ENCODE peak calls at places on chromosome 15, in eight cellular contexts. S, N, T, M, G, P, H and Y are unnamed samples. For H3K4me1 and H3K27me3, the result is how much of the 10 kb centered on the place peaks cover.

GRCh38 chr15:74788716-74789151 is 6.9 kb downstream of the CSK start:
- DNase-seq in S (no peak), N (no peak), T (peak), M (no peak), G (no peak), P (no peak), H (no peak), Y (peak)

GRCh38 chr15:65033659-65034269 is 4.3 kb upstream of the MTFMT start:
- DNase-seq in S (no peak), N (no peak), T (no peak), M (no peak), G (peak), P (no peak), H (no peak), Y (no peak)

GRCh38 chr15:70088427-70088826 is 9.3 kb downstream of the TLE3 start:
- DNase-seq in S (no peak), N (no peak), T (no peak), M (no peak), G (no peak), P (no peak), H (no peak), Y (no peak)

GRCh38 chr15:74333093-74333492 is 34.4 kb downstream of the CYP11A1 start:
- DNase-seq in S (no peak), N (no peak), T (peak), M (no peak), G (no peak), P (peak), H (no peak), Y (no peak)

GRCh38 chr15:90914240-90915080 is 11.4 kb downstream of the MAN2A2 start:
- DNase-seq in S (no peak), N (no peak), T (peak), M (no peak), G (no peak), P (no peak), H (no peak), Y (no peak)

GRCh38 chr15:61822511-61822910 is 237.7 kb downstream of the VPS13C start:
- DNase-seq in S (no peak), N (no peak), T (no peak), M (no peak), G (no peak), P (no peak), H (no peak), Y (no peak)

GRCh38 chr15:39807791-39808190 is 25.1 kb upstream of the FSIP1 start:
- DNase-seq in S (no peak), N (no peak), T (no peak), M (no peak), G (no peak), P (no peak), H (no peak), Y (no peak)

GRCh38 chr15:65110676-65111292 is 4.2 kb downstream of the UBAP1L start:
- DNase-seq in S (no peak), N (no peak), T (no peak), M (no peak), G (peak), P (no peak), H (no peak), Y (no peak)

GRCh38 chr15:67096536-67097294 is 31.3 kb downstream of the SMAD3 start:
- DNase-seq in S (no peak), N (no peak), T (no peak), M (no peak), G (no peak), P (peak), H (no peak), Y (no peak)

GRCh38 chr15:48541659-48542334 is 103.7 kb downstream of the FBN1 start:
- DNase-seq in S (peak), N (no peak), T (no peak), M (no peak), G (peak), P (no peak), H (no peak), Y (no peak)

GRCh38 chr15:91866971-91867372 is 13.5 kb downstream of the SLCO3A1 start:
- DNase-seq in S (peak), N (no peak), T (no peak), M (peak), G (peak), P (peak), H (no peak), Y (peak)

GRCh38 chr15:39232512-39232911 is 348.4 kb upstream of the THBS1 start:
- DNase-seq in S (no peak), N (no peak), T (no peak), M (no peak), G (peak), P (no peak), H (no peak), Y (no peak)

GRCh38 chr15:69390575-69390974 is 23.6 kb upstream of the KIF23 start:
- DNase-seq in S (no peak), N (no peak), T (no peak), M (no peak), G (no peak), P (no peak), H (no peak), Y (no peak)

GRCh38 chr15:36882487-36883108 is 217.8 kb downstream of the MEIS2 start:
- DNase-seq in S (no peak), N (no peak), T (no peak), M (no peak), G (peak), P (no peak), H (no peak), Y (no peak)

GRCh38 chr15:69881310-69881660 is 216.4 kb downstream of the TLE3 start:
- DNase-seq in S (no peak), N (no peak), T (no peak), M (no peak), G (no peak), P (no peak), H (no peak), Y (no peak)

GRCh38 chr15:35141743-35142356 is 56.8 kb upstream of the NANOGP8 start:
- DNase-seq in S (no peak), N (no peak), T (no peak), M (no peak), G (peak), P (no peak), H (no peak), Y (no peak)

GRCh38 chr15:35674873-35675781 is 129.2 kb upstream of the DPH6 start:
- DNase-seq in S (no peak), N (no peak), T (no peak), M (no peak), G (peak), P (no peak), H (no peak), Y (no peak)

GRCh38 chr15:78085928-78086327 is 6.4 kb upstream of the SH2D7 start:
- DNase-seq in S (no peak), N (no peak), T (no peak), M (no peak), G (peak), P (no peak), H (no peak), Y (no peak)
- H3K4me1 ChIP-seq in S (under half), N (under half), T (under half), M (under half), G (under half), P (under half), H (under half), Y (half or more)

GRCh38 chr15:56733131-56734012 is at the start of gene ZNF280D:
- DNase-seq in S (peak), N (peak), T (peak), M (peak), G (peak), P (peak), H (peak), Y (peak)

GRCh38 chr15:56732135-56732880 is 1.0 kb downstream of the ZNF280D start:
- DNase-seq in S (no peak), N (no peak), T (no peak), M (no peak), G (peak), P (no peak), H (no peak), Y (no peak)

GRCh38 chr15:56735589-56735988 is 2.3 kb upstream of the ZNF280D start:
- DNase-seq in S (no peak), N (no peak), T (no peak), M (no peak), G (no peak), P (no peak), H (no peak), Y (no peak)

GRCh38 chr15:56732881-56733130 is 503 bp downstream of the ZNF280D start:
- DNase-seq in S (peak), N (no peak), T (no peak), M (no peak), G (no peak), P (no peak), H (no peak), Y (no peak)

DNA sequence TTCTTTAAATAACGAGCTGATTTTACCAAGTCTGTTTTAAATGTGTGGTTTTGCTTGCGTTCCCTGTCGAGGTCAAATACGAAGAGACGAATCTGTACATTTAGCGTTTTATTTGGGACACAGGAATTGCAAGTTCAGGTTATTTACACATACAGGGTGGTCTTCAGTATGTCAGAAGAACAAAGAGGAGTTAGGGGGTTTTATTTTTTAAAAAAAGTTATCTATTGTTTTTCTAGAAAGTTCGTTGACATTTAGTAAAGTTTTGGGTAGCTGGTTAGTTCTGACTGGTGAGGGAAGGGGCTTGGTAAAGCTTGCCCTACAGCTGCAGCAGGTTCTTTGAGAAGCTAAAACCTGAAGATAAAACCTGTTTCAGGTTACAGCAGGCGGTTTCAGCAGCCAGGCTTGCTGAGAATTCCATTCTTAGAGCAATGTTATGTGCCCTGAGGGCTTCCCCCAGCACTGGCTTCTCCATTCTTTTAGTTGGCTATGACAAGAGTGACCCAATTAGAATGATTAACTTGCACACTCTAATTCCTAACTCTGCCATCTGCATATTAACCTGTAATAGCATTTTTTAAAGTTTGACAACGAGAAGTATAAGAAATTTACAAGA is 810 bp upstream of the ZNF280D start:
- DNase-seq in S (no peak), N (no peak), T (no peak), M (no peak), G (no peak), P (no peak), H (no peak), Y (no peak)
- H3K27ac ChIP-seq in S (peak), N (peak), T (peak), M (peak), G (no peak), P (no peak), H (no peak), Y (peak)

DNA sequence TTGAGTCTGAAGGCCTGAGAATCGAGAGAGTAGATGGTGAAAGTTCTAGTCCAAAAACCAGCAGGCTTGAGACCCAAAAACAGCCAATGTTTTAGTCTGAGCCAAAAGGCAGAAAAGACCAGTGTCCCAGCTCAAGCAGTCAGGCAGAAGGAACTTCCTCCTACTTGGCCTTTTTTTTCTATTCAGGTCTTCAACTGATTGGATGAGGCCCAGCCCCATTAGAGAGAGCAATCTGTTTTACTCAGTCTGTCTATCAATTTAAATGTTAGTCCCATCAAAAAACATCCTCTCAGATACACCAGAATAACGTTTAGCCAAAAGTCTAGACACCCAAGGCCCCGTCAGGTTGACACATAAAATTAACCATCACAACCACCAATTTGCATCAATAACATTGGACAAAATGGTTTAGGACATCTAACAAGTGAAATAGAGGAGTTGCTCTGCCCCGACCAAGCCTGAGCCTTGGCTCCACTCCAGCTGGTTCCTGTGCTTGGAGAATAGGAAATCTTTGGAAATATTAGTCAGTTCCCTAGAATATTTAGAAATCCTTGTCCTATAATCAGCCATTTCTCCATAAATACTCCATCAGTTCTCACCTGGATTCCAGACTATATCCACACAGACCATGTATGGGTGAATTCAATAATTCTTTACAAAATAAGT is 51.4 kb upstream of the LIPC start:
- DNase-seq in S (no peak), N (no peak), T (no peak), M (no peak), G (peak), P (no peak), H (no peak), Y (no peak)
- H3K27me3 ChIP-seq in S (under half), N (under half), T (under half), M (under half), G (under half), P (under half), H (under half), Y (under half)

GRCh38 chr15:81312790-81313543 is 11.0 kb downstream of the STARD5 start:
- DNase-seq in S (peak), N (no peak), T (peak), M (peak), G (peak), P (peak), H (peak), Y (peak)

GRCh38 chr15:81311834-81312459 is 12.0 kb downstream of the STARD5 start:
- DNase-seq in S (no peak), N (no peak), T (peak), M (no peak), G (no peak), P (no peak), H (no peak), Y (no peak)

GRCh38 chr15:81309647-81310460 is 14.1 kb downstream of the STARD5 start:
- DNase-seq in S (no peak), N (no peak), T (no peak), M (no peak), G (no peak), P (no peak), H (no peak), Y (no peak)

GRCh38 chr15:81308260-81308659 is 15.7 kb downstream of the STARD5 start:
- DNase-seq in S (no peak), N (no peak), T (no peak), M (no peak), G (no peak), P (no peak), H (no peak), Y (no peak)

GRCh38 chr15:81310480-81310879 is 13.5 kb downstream of the STARD5 start:
- DNase-seq in S (no peak), N (no peak), T (no peak), M (no peak), G (no peak), P (no peak), H (no peak), Y (no peak)
- H3K4me1 ChIP-seq in S (under half), N (under half), T (under half), M (under half), G (under half), P (under half), H (under half), Y (under half)

GRCh38 chr15:100667405-100668320 is 65.3 kb downstream of the ASB7 start:
- DNase-seq in S (no peak), N (no peak), T (no peak), M (no peak), G (peak), P (no peak), H (no peak), Y (no peak)
- H3K27ac ChIP-seq in S (no peak), N (peak), T (no peak), M (peak), G (no peak), P (no peak), H (no peak), Y (peak)

GRCh38 chr15:40932625-40933519 is 3.7 kb downstream of the DLL4 start:
- DNase-seq in S (no peak), N (no peak), T (no peak), M (no peak), G (no peak), P (no peak), H (no peak), Y (no peak)

GRCh38 chr15:40930430-40931299 is 1.5 kb downstream of the DLL4 start:
- DNase-seq in S (no peak), N (no peak), T (peak), M (peak), G (peak), P (peak), H (peak), Y (peak)

GRCh38 chr15:40931300-40932142 is 2.4 kb downstream of the DLL4 start:
- DNase-seq in S (no peak), N (no peak), T (peak), M (no peak), G (no peak), P (no peak), H (no peak), Y (no peak)

GRCh38 chr15:40933520-40933904 is 4.4 kb downstream of the DLL4 start:
- DNase-seq in S (no peak), N (no peak), T (no peak), M (no peak), G (no peak), P (no peak), H (no peak), Y (no peak)

GRCh38 chr15:40932146-40932545 is 3.0 kb downstream of the DLL4 start:
- DNase-seq in S (no peak), N (no peak), T (peak), M (no peak), G (no peak), P (no peak), H (no peak), Y (no peak)
- H3K27me3 ChIP-seq in S (under half), N (under half), T (half or more), M (half or more), G (half or more), P (under half), H (under half), Y (half or more)